ENCODE peak calls at places on chromosomes 6 and 20, in four cellular contexts. One of them, this sample, is unnamed.

GRCh38 chr6:12012231-12012565 is at the start of gene HIVEP1:
- DNase-seq in IMR-90: no peak
- DNase-seq in endothelial cell of umbilical vein: no peak
- DNase-seq in K562: no peak
- DNase-seq in this sample: no peak

GRCh38 chr20:11207749-11208502 is 534.1 kb upstream of the JAG1 start:
- DNase-seq in IMR-90: peak; percentile 44
- DNase-seq in endothelial cell of umbilical vein: no peak
- DNase-seq in K562: no peak
- DNase-seq in this sample: peak; percentile 86

GRCh38 chr6:22667855-22668254 is 98.5 kb downstream of the HDGFL1 start:
- DNase-seq in IMR-90: no peak
- DNase-seq in endothelial cell of umbilical vein: no peak
- DNase-seq in K562: no peak
- DNase-seq in this sample: no peak

GRCh38 chr6:31058128-31058894 is 48.0 kb downstream of the MUC22 start:
- DNase-seq in IMR-90: peak; percentile 98
- DNase-seq in endothelial cell of umbilical vein: peak; percentile 80
- DNase-seq in K562: peak; percentile 68
- DNase-seq in this sample: peak; percentile 75

GRCh38 chr20:44579313-44580090 is 2.9 kb upstream of the PKIG start:
- DNase-seq in IMR-90: no peak
- DNase-seq in endothelial cell of umbilical vein: peak; percentile 93
- DNase-seq in K562: no peak
- DNase-seq in this sample: no peak

GRCh38 chr6:63307581-63308246 is 12.1 kb downstream of the LGSN start:
- DNase-seq in IMR-90: peak; percentile 64
- DNase-seq in endothelial cell of umbilical vein: peak; percentile 53
- DNase-seq in K562: no peak
- DNase-seq in this sample: no peak

GRCh38 chr20:53032021-53033001 is 60.2 kb downstream of the TSHZ2 start:
- DNase-seq in IMR-90: peak; percentile 25
- DNase-seq in endothelial cell of umbilical vein: no peak
- DNase-seq in K562: no peak
- DNase-seq in this sample: no peak

GRCh38 chr6:113690255-113690956 is 166.7 kb upstream of the MARCKS start:
- DNase-seq in IMR-90: peak; percentile 94
- DNase-seq in endothelial cell of umbilical vein: peak; percentile 66
- DNase-seq in K562: no peak
- DNase-seq in this sample: peak; percentile 32

GRCh38 chr6:67896476-67896875 is 738.6 kb upstream of the ADGRB3 start:
- DNase-seq in IMR-90: no peak
- DNase-seq in endothelial cell of umbilical vein: no peak
- DNase-seq in K562: no peak
- DNase-seq in this sample: no peak

GRCh38 chr6:127518710-127519468 is at the start of gene MTCL3:
- DNase-seq in IMR-90: peak; percentile 63
- DNase-seq in endothelial cell of umbilical vein: no peak
- DNase-seq in K562: no peak
- DNase-seq in this sample: no peak

GRCh38 chr6:167300902-167301425 is 9.8 kb downstream of the UNC93A start:
- DNase-seq in IMR-90: no peak
- DNase-seq in endothelial cell of umbilical vein: no peak
- DNase-seq in K562: no peak
- DNase-seq in this sample: no peak

GRCh38 chr6:155701342-155701741 is 245.7 kb upstream of the NOX3 start:
- DNase-seq in IMR-90: no peak
- DNase-seq in endothelial cell of umbilical vein: no peak
- DNase-seq in K562: no peak
- DNase-seq in this sample: no peak

GRCh38 chr6:33766921-33767700 is 20.4 kb upstream of the IP6K3 start:
- DNase-seq in IMR-90: no peak
- DNase-seq in endothelial cell of umbilical vein: no peak
- DNase-seq in K562: no peak
- DNase-seq in this sample: no peak

GRCh38 chr6:16377470-16377869 is 139.1 kb downstream of the GMPR start:
- DNase-seq in IMR-90: no peak
- DNase-seq in endothelial cell of umbilical vein: no peak
- DNase-seq in K562: no peak
- DNase-seq in this sample: no peak

GRCh38 chr6:147648936-147649335 is 140.4 kb downstream of the SAMD5 start:
- DNase-seq in IMR-90: peak; percentile 81
- DNase-seq in endothelial cell of umbilical vein: no peak
- DNase-seq in K562: no peak
- DNase-seq in this sample: no peak

DNA sequence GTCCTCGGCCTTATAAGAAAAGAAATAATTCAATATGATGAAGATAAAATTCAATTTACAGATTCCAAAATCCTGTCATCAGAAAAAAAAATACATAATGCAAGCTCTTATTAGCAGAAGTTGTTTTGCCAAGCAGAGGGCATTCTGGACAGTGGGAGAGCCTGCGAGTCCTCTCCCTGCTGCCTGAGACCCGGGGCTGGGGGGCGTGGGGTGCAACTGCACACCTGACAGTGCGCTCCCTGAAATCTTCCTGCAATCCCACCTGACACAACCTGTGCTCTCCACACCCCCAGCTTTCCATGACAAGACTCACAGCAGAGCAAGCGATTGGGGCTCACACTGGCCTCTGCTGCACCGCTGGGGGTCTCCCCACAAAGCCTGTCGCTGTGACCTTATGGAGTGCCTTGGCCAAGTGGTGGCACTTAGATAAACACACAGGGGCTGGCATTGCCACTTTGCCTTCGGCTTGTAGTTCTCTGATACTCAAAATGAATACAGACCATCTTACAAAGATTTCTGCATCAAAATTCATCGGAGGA is 130.3 kb upstream of the PDE10A start:
- DNase-seq in IMR-90: no peak
- DNase-seq in endothelial cell of umbilical vein: no peak
- DNase-seq in K562: no peak
- DNase-seq in this sample: no peak
- H3K9me1 ChIP-seq in IMR-90: peaks cover 5% of the 10 kb centered on the region
- H3K9me1 ChIP-seq in endothelial cell of umbilical vein: no peaks in the 10 kb centered on the region
- H3K9me1 ChIP-seq in K562: no peaks in the 10 kb centered on the region
- H3K9me1 ChIP-seq in this sample: no peaks in the 10 kb centered on the region

DNA sequence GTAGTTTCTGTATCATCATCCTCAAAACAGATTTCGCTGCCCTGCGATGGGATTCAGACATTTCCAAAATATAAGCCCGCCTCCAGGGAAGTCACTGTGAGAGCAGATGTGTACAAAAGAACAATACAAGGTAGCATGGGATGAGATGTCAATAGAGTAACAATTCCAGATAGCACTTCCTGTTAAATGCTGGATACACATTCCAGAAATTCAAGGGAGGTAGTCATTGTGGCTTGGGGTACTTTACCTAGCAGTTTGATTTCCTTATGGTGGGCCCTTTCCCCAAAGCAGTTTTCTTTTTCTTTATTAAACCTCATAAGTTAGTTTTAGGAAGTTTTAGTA is 2.5 kb downstream of the RNF217 start:
- DNase-seq in IMR-90: no peak
- DNase-seq in endothelial cell of umbilical vein: no peak
- DNase-seq in K562: no peak
- DNase-seq in this sample: no peak
- H3K4me3 ChIP-seq in IMR-90: peak overlapping the region; percentile 83
- H3K4me3 ChIP-seq in endothelial cell of umbilical vein: peak overlapping the region; percentile 1
- H3K4me3 ChIP-seq in K562: peak overlapping the region; percentile 75
- H3K4me3 ChIP-seq in this sample: peak overlapping the region; percentile 97

DNA sequence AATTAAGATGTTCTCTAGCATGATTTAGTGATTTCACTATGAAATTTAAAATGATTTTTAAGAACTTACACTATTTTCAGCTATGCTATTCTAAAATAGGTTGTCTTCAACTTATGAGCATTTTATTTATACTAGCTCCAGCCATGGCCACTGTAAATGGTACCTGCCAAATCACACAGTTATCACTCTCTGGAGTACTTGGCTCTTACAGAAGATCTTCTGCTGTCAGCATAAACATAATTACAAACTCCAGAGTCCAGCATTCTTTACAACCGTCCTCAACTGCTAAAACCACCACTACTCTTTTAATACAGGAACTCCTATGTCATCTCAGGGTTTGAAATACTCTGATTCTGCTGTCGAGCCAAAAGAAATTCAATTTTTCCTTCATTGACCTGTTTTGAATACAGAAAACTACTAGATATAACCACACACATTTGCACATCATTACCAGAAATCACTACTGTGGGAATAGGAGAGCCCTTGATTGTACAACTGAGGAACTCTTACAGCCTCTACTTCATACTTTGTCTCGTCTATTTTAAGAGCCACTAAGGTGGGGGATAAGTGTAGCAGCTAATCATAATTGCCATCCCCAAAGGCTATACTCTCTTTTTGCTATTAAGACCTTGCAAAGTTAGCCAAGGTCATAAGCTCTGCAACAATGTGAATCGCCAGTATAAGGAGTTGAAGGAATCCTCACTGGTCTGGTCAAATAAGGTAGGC is 93.7 kb downstream of the PHIP start:
- DNase-seq in IMR-90: no peak
- DNase-seq in endothelial cell of umbilical vein: no peak
- DNase-seq in K562: no peak
- DNase-seq in this sample: no peak
- H3K9me1 ChIP-seq in IMR-90: no peaks in the 10 kb centered on the region
- H3K9me1 ChIP-seq in endothelial cell of umbilical vein: no peaks in the 10 kb centered on the region
- H3K9me1 ChIP-seq in K562: no peaks in the 10 kb centered on the region
- H3K9me1 ChIP-seq in this sample: no peaks in the 10 kb centered on the region

GRCh38 chr20:49166534-49167449 is 21.3 kb downstream of the STAU1 start:
- DNase-seq in IMR-90: no peak
- DNase-seq in endothelial cell of umbilical vein: no peak
- DNase-seq in K562: no peak
- DNase-seq in this sample: no peak
- H3K4me3 ChIP-seq in IMR-90: no peak overlapping the region
- H3K4me3 ChIP-seq in endothelial cell of umbilical vein: no peak overlapping the region
- H3K4me3 ChIP-seq in K562: no peak overlapping the region
- H3K4me3 ChIP-seq in this sample: no peak overlapping the region

GRCh38 chr20:26243731-26244130 is 547.1 kb upstream of the ZNF337 start:
- DNase-seq in IMR-90: no peak
- DNase-seq in endothelial cell of umbilical vein: no peak
- DNase-seq in K562: no peak
- DNase-seq in this sample: no peak
- H3K9me1 ChIP-seq in IMR-90: no peaks in the 10 kb centered on the region
- H3K9me1 ChIP-seq in endothelial cell of umbilical vein: no peaks in the 10 kb centered on the region
- H3K9me1 ChIP-seq in K562: no peaks in the 10 kb centered on the region
- H3K9me1 ChIP-seq in this sample: no peaks in the 10 kb centered on the region